ENCODE peak calls at places on chromosomes 12 and 14, in five cellular contexts. E is A549, S is ovary, I is Calu3, G is OCI-LY7. F is an unnamed sample.

GRCh38 chr12:61251076-61251475 is 1009.1 kb upstream of the USP15 start:
- DNase-seq in E (no peak), G (no peak), S (no peak), I (no peak), F (no peak)

GRCh38 chr12:69900720-69901131 is 75.7 kb downstream of the MYRFL start:
- DNase-seq in I (peak), E (peak), S (peak), G (peak), F (no peak)

GRCh38 chr12:79959484-79959883 is 24.6 kb upstream of the PPP1R12A start:
- DNase-seq in G (no peak), I (no peak), S (no peak), E (no peak), F (no peak)

GRCh38 chr14:28676481-28676880 is 90.1 kb upstream of the FOXG1 start:
- DNase-seq in G (no peak), I (peak), S (no peak), E (peak), F (no peak)

GRCh38 chr12:110367209-110367864 is 36.2 kb downstream of the ANAPC7 start:
- DNase-seq in S (no peak), I (no peak), G (peak), E (no peak), F (no peak)

GRCh38 chr12:12804011-12804410 is 9.1 kb upstream of the DDX47 start:
- DNase-seq in S (no peak), I (peak), E (peak), G (no peak), F (no peak)

GRCh38 chr12:92396647-92397258 is 251.1 kb upstream of the BTG1 start:
- DNase-seq in G (no peak), S (no peak), I (no peak), E (peak), F (no peak)

GRCh38 chr12:30514666-30515065 is 181.0 kb downstream of the IPO8 start:
- DNase-seq in G (no peak), E (no peak), I (no peak), S (no peak), F (no peak)

GRCh38 chr14:84025258-84026012 is 1504.5 kb upstream of the FLRT2 start:
- DNase-seq in E (no peak), I (no peak), G (no peak), S (no peak), F (no peak)

GRCh38 chr14:94769413-94770250 is at the start of gene GSC:
- DNase-seq in S (peak), G (no peak), E (peak), I (peak), F (no peak)

GRCh38 chr12:4320859-4321701 is at the start of gene TIGAR:
- DNase-seq in E (peak), G (peak), S (peak), I (peak), F (peak)

GRCh38 chr12:70443274-70443673 is 77.2 kb downstream of the KCNMB4 start:
- DNase-seq in I (no peak), S (no peak), G (no peak), E (no peak), F (no peak)

GRCh38 chr12:52906049-52906645 is 1.3 kb upstream of the KRT8 start:
- DNase-seq in E (no peak), G (no peak), I (no peak), S (no peak), F (no peak)

GRCh38 chr14:56666294-56666693 is 86.7 kb downstream of the TMEM260 start:
- DNase-seq in S (no peak), I (no peak), E (no peak), G (no peak), F (no peak)

DNA sequence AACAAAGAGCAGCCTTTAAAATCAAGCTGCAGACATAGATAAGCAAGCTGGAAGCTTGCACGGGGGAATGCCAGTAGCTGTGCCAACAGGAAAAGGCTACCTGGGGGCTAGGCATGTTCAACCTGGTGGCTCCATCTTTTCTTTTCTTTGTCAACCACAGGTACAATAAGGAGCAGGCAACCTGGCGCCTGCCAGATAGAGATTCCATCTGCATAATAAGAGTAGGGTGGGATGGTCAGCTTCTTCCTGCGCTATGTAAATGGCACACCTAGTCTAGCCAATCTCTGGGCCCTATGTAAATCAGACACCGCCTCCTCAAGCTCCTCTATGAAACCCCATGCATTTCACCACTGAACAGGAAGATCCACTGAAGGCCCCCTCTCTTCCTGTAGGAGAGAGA is 87.4 kb upstream of the PKP2 start:
- DNase-seq in I (no peak), G (no peak), S (no peak), E (no peak), F (no peak)
- TF ChIP-seq CTCF in I (no peak), G (no peak), S (no peak), E (no peak), F (no peak)

GRCh38 chr12:65881965-65882413 is 57.7 kb downstream of the HMGA2 start:
- DNase-seq in I (no peak), S (peak), E (no peak), G (no peak), F (peak)
- TF ChIP-seq CTCF in I (no peak), S (peak), E (no peak), G (no peak), F (peak)

GRCh38 chr12:33609910-33610309 is 170.3 kb upstream of the SYT10 start:
- DNase-seq in E (no peak), G (no peak), I (no peak), S (no peak), F (no peak)

GRCh38 chr12:33605776-33606175 is 166.2 kb upstream of the SYT10 start:
- DNase-seq in E (peak), G (peak), S (no peak), I (peak), F (no peak)
- TF ChIP-seq CTCF in E (peak), G (peak), S (no peak), I (peak), F (no peak)

GRCh38 chr12:106304001-106304421 is 1.5 kb downstream of the TCP11L2 start:
- DNase-seq in S (peak), I (no peak), E (no peak), G (no peak), F (no peak)

GRCh38 chr12:106302401-106303201 is at the start of gene TCP11L2:
- DNase-seq in G (peak), S (peak), E (peak), I (peak), F (peak)

GRCh38 chr12:106304797-106305196 is 2.3 kb downstream of the TCP11L2 start:
- DNase-seq in S (no peak), I (no peak), E (no peak), G (no peak), F (no peak)

GRCh38 chr12:106301611-106302321 is 767 bp upstream of the TCP11L2 start:
- DNase-seq in I (peak), S (no peak), G (peak), E (peak), F (peak)

GRCh38 chr12:106303202-106303820 is 778 bp downstream of the TCP11L2 start:
- DNase-seq in I (peak), E (peak), S (peak), G (peak), F (peak)
- TF ChIP-seq CTCF in I (no peak), E (peak), S (no peak), G (peak), F (no peak)

GRCh38 chr12:124993568-124994434 is at the start of gene BRI3BP:
- DNase-seq in I (peak), S (peak), G (peak), E (peak), F (peak)
- TF ChIP-seq CTCF in I (no peak), S (no peak), G (no peak), E (no peak), F (no peak)

DNA sequence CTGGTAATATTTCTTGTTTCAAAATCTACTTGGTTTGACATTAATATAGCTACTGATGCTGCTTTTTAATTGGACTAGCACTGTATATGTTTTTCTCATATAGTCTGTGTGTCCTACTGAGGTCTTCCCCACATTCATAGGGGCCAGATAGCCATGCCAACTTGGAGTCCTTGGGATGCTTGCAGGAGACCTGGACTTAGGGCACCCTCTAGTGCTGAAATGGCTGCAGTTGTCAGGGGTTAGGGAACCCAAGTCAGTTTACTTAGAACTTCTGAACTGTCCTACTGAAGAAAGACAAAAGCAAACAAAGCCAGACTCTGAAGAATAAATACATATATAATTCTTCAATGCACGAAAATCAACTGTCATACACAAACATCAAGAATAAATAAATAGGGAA is 279.9 kb upstream of the SYT1 start:
- DNase-seq in E (peak), I (peak), G (peak), S (no peak), F (no peak)
- TF ChIP-seq CTCF in E (no peak), I (peak), G (peak), S (no peak), F (peak)

GRCh38 chr12:66695130-66695529 is 16.3 kb upstream of the GRIP1 start:
- DNase-seq in I (no peak), G (no peak), E (no peak), S (no peak), F (no peak)

GRCh38 chr12:66694666-66695065 is 15.8 kb upstream of the GRIP1 start:
- DNase-seq in I (no peak), S (no peak), E (no peak), G (no peak), F (no peak)

GRCh38 chr12:66697404-66697803 is 18.5 kb upstream of the GRIP1 start:
- DNase-seq in G (peak), I (no peak), S (no peak), E (no peak), F (no peak)

GRCh38 chr12:66699738-66700482 is 21.0 kb upstream of the GRIP1 start:
- DNase-seq in I (no peak), S (no peak), G (no peak), E (no peak), F (no peak)

DNA sequence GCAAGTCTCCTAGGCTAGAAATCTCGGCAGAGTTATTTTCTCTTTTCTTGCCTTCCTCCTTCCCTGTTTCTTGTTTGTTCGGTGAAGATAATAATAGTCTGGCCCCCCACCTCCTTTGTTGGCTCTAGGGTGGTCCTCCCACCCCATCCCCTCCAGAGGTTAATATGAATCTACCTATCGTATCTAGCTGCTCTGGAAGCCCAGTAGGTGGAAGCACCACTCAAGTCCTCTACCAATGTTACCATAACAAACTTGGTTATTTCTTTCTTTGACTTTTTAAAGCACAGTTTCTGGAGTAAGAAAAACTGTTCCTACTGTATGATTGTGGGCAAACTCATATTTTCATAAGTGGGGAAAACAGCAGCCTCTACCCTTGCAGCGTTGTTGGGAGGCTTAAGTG is 19.7 kb upstream of the GRIP1 start:
- DNase-seq in G (no peak), I (no peak), E (no peak), S (no peak), F (no peak)
- TF ChIP-seq CTCF in G (peak), I (no peak), E (no peak), S (no peak), F (no peak)